ENCODE peak calls at places on chromosomes 12 and 14, in six cellular contexts. Z is H9, W is mesendoderm, D is H1, A is neuronal stem cell, J is mesenchymal stem cell. L is an unnamed sample.
A peak's percentile ranks its signal among the peaks of the same experiment; 100 is the strongest.

GRCh38 chr12:1205512-1206060 is 214.6 kb downstream of the ERC1 start:
- DNase-seq in J (peak; percentile 58), A (no peak), W (no peak), Z (no peak), D (no peak), L (peak; percentile 54)

GRCh38 chr12:46507766-46508165 is 135.2 kb upstream of the SLC38A2 start:
- DNase-seq in J (no peak), A (no peak), W (no peak), Z (no peak), D (no peak), L (no peak)

GRCh38 chr14:103708750-103709187 is 6.5 kb downstream of the XRCC3 start:
- DNase-seq in D (no peak), A (no peak), J (no peak), Z (no peak), W (no peak), L (no peak)

GRCh38 chr14:29548948-29549370 is 378.7 kb downstream of the PRKD1 start:
- DNase-seq in W (peak; percentile 79), A (peak; percentile 47), J (peak; percentile 77), D (no peak), Z (no peak), L (peak; percentile 77)

GRCh38 chr14:64645220-64645891 is 58.9 kb upstream of the PLEKHG3 start:
- DNase-seq in D (peak; percentile 81), J (peak; percentile 98), A (peak; percentile 35), W (peak; percentile 99), Z (peak; percentile 74), L (peak; percentile 97)

GRCh38 chr14:54568821-54569591 is 2.1 kb downstream of the SAMD4A start:
- DNase-seq in W (no peak), J (peak; percentile 81), D (no peak), A (no peak), Z (no peak), L (peak; percentile 59)

GRCh38 chr12:105335856-105336255 is 5.4 kb downstream of the C12orf75 start:
- DNase-seq in A (no peak), W (no peak), D (no peak), J (no peak), Z (no peak), L (no peak)

GRCh38 chr14:35814371-35815005 is 5.4 kb upstream of the RALGAPA1 start:
- DNase-seq in Z (peak; percentile 68), W (peak; percentile 68), D (no peak), J (peak; percentile 68), A (peak; percentile 49), L (peak; percentile 40)

GRCh38 chr12:45130881-45131281 is 80.0 kb upstream of the DBX2 start:
- DNase-seq in W (peak; percentile 82), J (peak; percentile 51), D (peak; percentile 47), Z (peak; percentile 70), A (peak; percentile 56), L (peak; percentile 63)

GRCh38 chr14:31992051-31992450 is 85.1 kb upstream of the ARHGAP5 start:
- DNase-seq in Z (no peak), A (no peak), J (peak; percentile 94), D (no peak), W (no peak), L (peak; percentile 40)

GRCh38 chr12:124875803-124876132 is 12.1 kb upstream of the SCARB1 start:
- DNase-seq in D (no peak), A (no peak), Z (no peak), W (no peak), J (no peak), L (no peak)

GRCh38 chr12:45350861-45351260 is 135.0 kb downstream of the ANO6 start:
- DNase-seq in W (no peak), A (no peak), Z (no peak), J (no peak), D (no peak), L (no peak)

GRCh38 chr12:59944177-59944576 is 348.3 kb downstream of the SLC16A7 start:
- DNase-seq in D (no peak), Z (no peak), A (no peak), W (no peak), J (no peak), L (no peak)

GRCh38 chr12:116780942-116781341 is 42.8 kb downstream of the RNFT2 start:
- DNase-seq in D (no peak), A (no peak), J (no peak), Z (no peak), W (no peak), L (no peak)

GRCh38 chr14:35534130-35534883 is at the start of gene INSM2:
- DNase-seq in D (no peak), Z (no peak), J (no peak), W (peak; percentile 2), A (peak; percentile 42), L (peak; percentile 5)

GRCh38 chr12:116299548-116300150 is 22.2 kb upstream of the MED13L start:
- DNase-seq in W (no peak), D (no peak), J (no peak), Z (no peak), A (no peak), L (peak; percentile 32)

GRCh38 chr12:7434670-7435069 is 9.3 kb downstream of the CD163L1 start:
- DNase-seq in Z (no peak), D (no peak), A (no peak), W (no peak), J (no peak), L (no peak)

GRCh38 chr12:73863541-73863940 is 674.1 kb upstream of the ATXN7L3B start:
- DNase-seq in J (peak; percentile 27), W (no peak), D (no peak), A (no peak), Z (no peak), L (no peak)

GRCh38 chr12:116594325-116595038 is 35.3 kb downstream of the MAP1LC3B2 start:
- DNase-seq in J (no peak), D (no peak), W (no peak), Z (no peak), A (no peak), L (no peak)

GRCh38 chr12:2578772-2579171 is 216.0 kb upstream of the FKBP4 start:
- DNase-seq in W (no peak), D (no peak), Z (no peak), J (no peak), A (no peak), L (no peak)

GRCh38 chr14:72519543-72519942 is 374.4 kb downstream of the DPF3 start:
- DNase-seq in Z (no peak), A (no peak), J (no peak), W (no peak), D (no peak), L (no peak)

GRCh38 chr12:13505224-13505623 is 308.7 kb downstream of the EMP1 start:
- DNase-seq in A (no peak), W (peak; percentile 14), D (no peak), J (no peak), Z (no peak), L (no peak)

GRCh38 chr12:57133916-57134315 is 5.6 kb downstream of the LRP1 start:
- DNase-seq in J (no peak), A (no peak), D (no peak), Z (no peak), W (no peak), L (no peak)
- H3K18ac ChIP-seq in J (peak overlapping the region; percentile 70), A (no peak overlapping the region), D (peak overlapping the region; percentile 36), Z (no peak overlapping the region), W (no peak overlapping the region), L (peak overlapping the region; percentile 11)

DNA sequence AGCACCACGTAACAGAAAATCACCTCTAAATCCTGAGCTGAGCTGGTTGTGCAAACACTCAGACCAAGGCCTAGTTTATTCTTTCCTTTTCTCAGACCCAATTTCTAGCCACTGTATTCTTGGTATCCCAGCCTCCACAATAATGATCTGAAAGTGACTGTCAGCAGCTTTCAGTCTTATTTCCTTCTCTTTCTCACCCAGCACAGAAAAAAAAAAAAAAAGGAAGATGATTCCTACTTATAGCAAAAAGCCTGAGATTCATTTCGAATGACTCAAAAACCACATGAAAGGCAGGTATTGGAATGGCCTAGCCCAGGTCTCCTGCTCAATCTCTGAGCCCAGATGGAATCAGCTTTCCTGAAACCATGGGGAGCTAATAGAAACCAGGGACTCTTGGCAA is 298.6 kb upstream of the PPFIA2 start:
- DNase-seq in J (no peak), W (peak; percentile 19), Z (no peak), D (no peak), A (no peak), L (no peak)
- H3K18ac ChIP-seq in J (no peak overlapping the region), W (no peak overlapping the region), Z (no peak overlapping the region), D (no peak overlapping the region), A (no peak overlapping the region), L (no peak overlapping the region)

GRCh38 chr14:75609606-75610476 is 31.4 kb downstream of the FLVCR2 start:
- DNase-seq in J (no peak), A (no peak), D (no peak), W (no peak), Z (no peak), L (no peak)

GRCh38 chr14:75610839-75611238 is 32.4 kb downstream of the FLVCR2 start:
- DNase-seq in W (no peak), D (no peak), Z (no peak), A (no peak), J (peak; percentile 47), L (no peak)

GRCh38 chr14:75607044-75607443 is 28.6 kb downstream of the FLVCR2 start:
- DNase-seq in W (no peak), A (no peak), Z (no peak), J (no peak), D (no peak), L (no peak)

GRCh38 chr14:75605916-75606315 is 27.5 kb downstream of the FLVCR2 start:
- DNase-seq in D (no peak), W (no peak), A (no peak), J (no peak), Z (no peak), L (no peak)

GRCh38 chr14:75607842-75608640 is 29.6 kb downstream of the FLVCR2 start:
- DNase-seq in J (no peak), Z (no peak), W (no peak), D (no peak), A (no peak), L (no peak)
- H3K18ac ChIP-seq in J (no peak overlapping the region), Z (no peak overlapping the region), W (no peak overlapping the region), D (no peak overlapping the region), A (no peak overlapping the region), L (no peak overlapping the region)

GRCh38 chr12:76470028-76470939 is 89.3 kb downstream of the OSBPL8 start:
- DNase-seq in A (no peak), J (peak; percentile 84), W (peak; percentile 59), D (no peak), Z (no peak), L (peak; percentile 93)
- H3K18ac ChIP-seq in A (no peak overlapping the region), J (no peak overlapping the region), W (no peak overlapping the region), D (no peak overlapping the region), Z (no peak overlapping the region), L (peak overlapping the region; percentile 55)

DNA sequence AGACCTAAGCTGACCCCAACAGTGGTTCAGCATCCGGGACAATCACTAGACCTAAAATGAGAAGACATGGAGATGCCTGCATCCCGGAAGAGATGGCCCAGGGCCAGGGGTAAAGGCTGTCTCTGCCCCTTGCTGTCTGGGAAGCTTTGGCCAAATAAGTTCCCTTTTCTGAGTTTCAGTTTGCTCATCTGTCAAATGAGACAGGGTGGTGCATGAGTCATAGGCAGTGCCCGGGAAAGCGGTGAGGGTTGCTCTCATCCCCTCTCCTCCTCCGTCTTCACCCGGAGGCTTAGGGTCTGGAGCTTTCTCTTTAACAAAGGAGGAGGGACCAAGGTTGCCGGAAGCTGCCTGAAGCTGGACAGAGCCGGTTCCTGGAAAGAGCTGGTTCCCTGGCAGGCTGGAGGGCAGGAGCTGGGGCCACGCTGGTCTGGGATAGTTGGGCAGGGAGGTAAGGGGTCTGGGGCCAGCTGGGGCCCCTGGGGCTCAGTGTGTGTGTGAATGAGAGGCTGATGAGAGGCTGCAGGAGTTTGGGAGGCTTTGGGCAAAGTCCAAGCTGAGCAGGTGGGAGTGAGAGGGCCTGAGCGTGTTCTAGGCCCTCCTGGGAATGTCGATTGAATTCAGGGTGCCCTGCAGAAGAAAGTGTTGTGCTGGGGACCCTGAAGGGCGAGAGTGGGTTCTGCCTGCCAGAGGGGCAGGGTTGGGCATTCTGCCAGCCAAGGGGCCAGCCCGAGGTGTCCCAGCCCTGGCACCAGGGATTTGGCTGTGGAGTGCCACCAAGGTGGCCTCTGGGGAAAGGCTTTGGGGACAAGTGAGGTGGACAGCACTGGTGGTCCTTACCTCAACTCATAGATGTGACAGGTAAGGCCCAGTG is at the start of gene SDSL:
- DNase-seq in W (peak; percentile 81), A (peak; percentile 21), Z (peak; percentile 60), J (peak; percentile 86), D (peak; percentile 29), L (peak; percentile 80)
- H3K18ac ChIP-seq in W (no peak within 1 kb of the TSS), A (peak within 1 kb of the TSS; percentile 91), Z (no peak within 1 kb of the TSS), J (peak within 1 kb of the TSS; percentile 88), D (peak within 1 kb of the TSS; percentile 19), L (no peak within 1 kb of the TSS)